ENCODE peak calls at places on chromosomes 12 and 14, in seven cellular contexts. H, A, X, E, S, O and V are unnamed samples. For H3K4me1, the result is how much of the 10 kb centered on the place peaks cover.

GRCh38 chr12:8677362-8677761 is 14.7 kb upstream of the MFAP5 start:
- DNase-seq in X (no peak), A (no peak), O (no peak), S (no peak), H (no peak), E (no peak), V (no peak)

GRCh38 chr12:76471579-76471978 is 88.0 kb downstream of the OSBPL8 start:
- DNase-seq in A (no peak), S (no peak), X (no peak), O (no peak), E (no peak), H (no peak), V (no peak)

GRCh38 chr12:57853864-57854556 is 7.5 kb upstream of the CTDSP2 start:
- DNase-seq in A (no peak), E (no peak), S (no peak), H (no peak), O (no peak), X (no peak), V (peak)

GRCh38 chr14:26200675-26201074 is 397.2 kb downstream of the NOVA1 start:
- DNase-seq in X (no peak), O (no peak), H (no peak), A (peak), E (no peak), S (no peak), V (no peak)

GRCh38 chr12:51635371-51635770 is 44.3 kb downstream of the SCN8A start:
- DNase-seq in H (no peak), O (no peak), E (no peak), A (peak), S (no peak), X (no peak), V (no peak)

GRCh38 chr12:51972849-51973273 is 21.4 kb downstream of the ACVR1B start:
- DNase-seq in H (no peak), A (peak), X (no peak), O (peak), S (peak), E (no peak), V (no peak)

GRCh38 chr12:82525616-82526015 is 161.1 kb upstream of the TMTC2 start:
- DNase-seq in H (no peak), X (no peak), A (no peak), O (no peak), S (no peak), E (no peak), V (no peak)

GRCh38 chr14:34106310-34106709 is 155.4 kb upstream of the EGLN3 start:
- DNase-seq in E (no peak), H (no peak), O (no peak), A (no peak), S (no peak), X (no peak), V (no peak)

GRCh38 chr14:51726166-51726899 is 74.6 kb downstream of the FRMD6 start:
- DNase-seq in H (no peak), E (no peak), S (no peak), A (peak), X (no peak), O (no peak), V (no peak)

GRCh38 chr14:25026476-25027137 is 23.3 kb downstream of the STXBP6 start:
- DNase-seq in H (peak), A (no peak), E (no peak), S (no peak), O (no peak), X (no peak), V (no peak)

GRCh38 chr14:94171208-94171607 is 2.9 kb upstream of the PPP4R4 start:
- DNase-seq in S (no peak), A (peak), H (no peak), E (no peak), O (no peak), X (no peak), V (no peak)

GRCh38 chr12:33438890-33439586 is 581 bp downstream of the SYT10 start:
- DNase-seq in E (no peak), O (no peak), H (no peak), S (no peak), A (no peak), X (peak), V (no peak)

GRCh38 chr12:94033767-94034166 is 114.6 kb upstream of the PLXNC1 start:
- DNase-seq in O (no peak), A (no peak), E (no peak), S (no peak), X (no peak), H (no peak), V (no peak)

GRCh38 chr12:3557136-3557697 is 66.2 kb downstream of the PRMT8 start:
- DNase-seq in S (no peak), A (no peak), H (no peak), E (no peak), X (no peak), O (no peak), V (no peak)

GRCh38 chr14:64720190-64720589 is 16.0 kb downstream of the PLEKHG3 start:
- DNase-seq in A (peak), O (no peak), X (no peak), S (peak), H (no peak), E (peak), V (peak)

GRCh38 chr12:32379667-32380066 is 19.7 kb upstream of the FGD4 start:
- DNase-seq in X (no peak), E (no peak), O (no peak), H (no peak), A (no peak), S (no peak), V (no peak)

GRCh38 chr14:99157676-99158075 is 114.3 kb downstream of the BCL11B start:
- DNase-seq in E (no peak), X (no peak), O (no peak), A (no peak), H (no peak), S (no peak), V (no peak)

GRCh38 chr12:92930421-92930820 is 1.3 kb upstream of the EEA1 start:
- DNase-seq in S (no peak), E (no peak), A (no peak), O (no peak), X (no peak), H (no peak), V (no peak)

GRCh38 chr14:91417134-91417982 is at the start of gene CCDC88C:
- DNase-seq in X (peak), H (peak), O (no peak), E (peak), A (no peak), S (peak), V (no peak)

GRCh38 chr14:94388027-94388895 is at the start of gene SERPINA1:
- DNase-seq in S (no peak), H (no peak), A (peak), O (no peak), E (no peak), X (peak), V (no peak)

GRCh38 chr14:94689218-94689984 is 77.2 kb downstream of the SERPINA3 start:
- DNase-seq in S (peak), X (peak), H (peak), E (peak), O (no peak), A (peak), V (peak)

GRCh38 chr14:104230119-104230885 is 91.9 kb downstream of the KIF26A start:
- DNase-seq in S (no peak), O (no peak), A (no peak), X (no peak), H (no peak), E (no peak), V (no peak)

GRCh38 chr12:40691913-40692616 is at the start of gene CNTN1:
- DNase-seq in H (peak), E (peak), O (no peak), X (no peak), S (peak), A (peak), V (no peak)

GRCh38 chr14:94884616-94885230 is 114.8 kb upstream of the GSC start:
- DNase-seq in O (no peak), A (no peak), S (no peak), X (no peak), E (no peak), H (no peak), V (no peak)

GRCh38 chr12:66014818-66015217 is 115.7 kb downstream of the LLPH start:
- DNase-seq in O (no peak), E (no peak), H (no peak), A (peak), X (no peak), S (no peak), V (peak)

GRCh38 chr12:114681149-114681849 is 2.7 kb downstream of the TBX3 start:
- DNase-seq in O (no peak), A (peak), H (no peak), E (no peak), S (no peak), X (no peak), V (peak)

DNA sequence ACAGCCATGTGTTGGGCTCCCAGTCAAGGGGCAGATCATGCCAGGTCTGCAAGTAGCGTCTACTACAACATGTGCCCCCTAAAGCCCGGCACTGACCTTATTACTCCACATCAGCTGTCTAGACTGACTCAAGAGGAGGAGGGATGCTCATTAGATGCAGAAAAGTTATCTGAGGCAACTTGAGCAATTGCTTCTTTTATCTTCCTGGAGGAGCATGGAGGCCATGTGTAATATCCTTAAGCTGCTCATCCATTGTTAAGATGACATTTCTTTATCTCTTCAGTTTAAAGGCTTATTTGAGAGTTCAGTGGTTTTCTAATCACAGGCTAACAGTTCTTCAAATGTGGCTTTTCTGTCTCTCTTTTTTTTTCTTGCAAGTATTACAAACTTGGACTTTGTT is 404.6 kb upstream of the FLRT2 start:
- DNase-seq in E (no peak), H (no peak), A (no peak), O (no peak), X (no peak), S (no peak), V (no peak)
- H3K4me3 ChIP-seq in E (no peak), H (no peak), A (no peak), O (no peak), X (no peak), S (no peak), V (no peak)

GRCh38 chr12:9761407-9761736 is 671 bp upstream of the CD69 start:
- DNase-seq in X (no peak), H (no peak), S (no peak), E (no peak), O (no peak), A (peak), V (no peak)
- H3K4me1 ChIP-seq in X (under half), H (under half), S (under half), E (under half), O (under half), A (under half), V (under half)

GRCh38 chr14:71764701-71765347 is 167.4 kb upstream of the RGS6 start:
- DNase-seq in S (no peak), A (no peak), O (no peak), X (no peak), E (no peak), H (no peak), V (no peak)
- H3K4me3 ChIP-seq in S (no peak), A (no peak), O (no peak), X (no peak), E (no peak), H (no peak), V (no peak)

GRCh38 chr12:121628536-121628935 is 2.2 kb downstream of the ORAI1 start:
- DNase-seq in H (no peak), S (no peak), E (no peak), O (no peak), X (no peak), A (no peak), V (no peak)

GRCh38 chr12:121634836-121635235 is 8.5 kb downstream of the ORAI1 start:
- DNase-seq in E (no peak), S (no peak), H (no peak), A (no peak), O (no peak), X (no peak), V (no peak)

GRCh38 chr12:121630791-121631190 is 4.5 kb downstream of the ORAI1 start:
- DNase-seq in H (no peak), X (no peak), E (no peak), S (no peak), A (no peak), O (no peak), V (no peak)

GRCh38 chr12:121628037-121628436 is 1.7 kb downstream of the ORAI1 start:
- DNase-seq in O (no peak), S (no peak), A (no peak), E (peak), H (no peak), X (no peak), V (no peak)

GRCh38 chr12:121632069-121632970 is 6.0 kb downstream of the ORAI1 start:
- DNase-seq in O (no peak), E (no peak), H (no peak), A (no peak), X (no peak), S (no peak), V (no peak)
- H3K4me1 ChIP-seq in O (under half), E (under half), H (under half), A (under half), X (half or more), S (under half), V (under half)

GRCh38 chr14:52741865-52742264 is 11.9 kb downstream of the STYX start:
- DNase-seq in S (no peak), X (no peak), O (no peak), A (no peak), H (no peak), E (no peak), V (no peak)
- H3K4me3 ChIP-seq in S (no peak), X (no peak), O (no peak), A (no peak), H (no peak), E (no peak), V (no peak)

DNA sequence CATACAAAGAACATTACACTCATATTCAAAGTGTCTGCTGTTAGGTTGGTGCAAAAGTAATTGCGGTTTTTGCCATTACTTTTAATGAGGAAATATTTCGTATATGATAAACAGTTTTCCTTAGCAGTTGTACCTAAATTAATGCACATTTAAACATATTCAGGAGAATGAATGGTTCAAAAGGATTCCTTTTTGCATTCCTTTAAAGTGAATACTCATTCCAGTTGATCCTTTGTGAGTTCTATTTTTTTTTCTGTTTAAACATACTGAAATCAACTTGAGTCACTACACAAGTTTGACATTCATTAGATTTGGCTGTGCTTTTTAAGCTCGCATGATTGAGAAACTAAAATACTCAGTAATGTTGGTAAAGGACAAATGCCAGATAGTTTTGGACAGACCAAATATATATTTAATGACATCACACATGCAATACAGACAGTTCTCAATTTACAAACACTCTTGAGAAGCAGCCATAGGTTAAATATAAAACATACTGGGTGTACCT is 13.8 kb upstream of the SLC38A2 start:
- DNase-seq in H (no peak), A (peak), X (no peak), S (no peak), E (no peak), O (no peak), V (no peak)
- H3K4me1 ChIP-seq in H (half or more), A (half or more), X (half or more), S (under half), E (under half), O (half or more), V (half or more)

GRCh38 chr14:67668559-67668958 is 5.9 kb downstream of the VTI1B start:
- DNase-seq in A (no peak), S (no peak), O (no peak), E (no peak), H (peak), X (no peak), V (no peak)

GRCh38 chr14:67674139-67674479 is 323 bp downstream of the VTI1B start:
- DNase-seq in X (no peak), A (peak), O (no peak), E (peak), H (peak), S (peak), V (peak)

GRCh38 chr14:67675219-67675582 is 769 bp upstream of the VTI1B start:
- DNase-seq in O (no peak), X (no peak), A (no peak), E (no peak), H (no peak), S (no peak), V (no peak)

GRCh38 chr14:67674480-67675218 is at the start of gene VTI1B:
- DNase-seq in O (peak), X (peak), H (peak), A (peak), S (peak), E (peak), V (peak)

DNA sequence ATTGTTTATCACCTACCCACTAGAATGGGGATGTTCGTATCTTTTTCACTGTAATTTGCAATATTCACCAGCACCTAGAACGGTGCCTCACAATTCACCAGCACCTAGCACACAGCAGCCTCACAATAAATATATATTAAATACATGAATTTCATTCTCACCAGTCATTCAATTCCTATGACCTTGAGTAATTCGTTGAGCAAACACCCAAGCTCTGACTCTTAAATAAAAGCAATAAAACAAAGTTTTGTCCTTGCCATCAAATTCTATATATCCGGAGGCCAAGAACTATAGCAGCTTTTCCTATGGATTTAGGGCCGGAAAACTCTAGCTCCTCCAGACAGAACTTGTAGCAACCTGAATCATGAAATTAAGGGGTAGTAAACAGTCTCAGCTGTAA is 981 bp downstream of the VTI1B start:
- DNase-seq in S (no peak), X (no peak), O (no peak), E (no peak), A (no peak), H (no peak), V (no peak)
- H3K4me3 ChIP-seq in S (peak), X (peak), O (peak), E (peak), A (peak), H (peak), V (peak)

GRCh38 chr12:127431177-127431576 is 835.8 kb upstream of the TMEM132C start:
- DNase-seq in X (no peak), E (no peak), H (no peak), O (no peak), A (no peak), S (no peak), V (no peak)
- H3K4me1 ChIP-seq in X (under half), E (under half), H (under half), O (under half), A (under half), S (under half), V (under half)